ENCODE peak calls at places on chromosomes 3 and 15, in four cellular contexts. One of them, this sample, is unnamed.

GRCh38 chr3:156682963-156683362 is 8.6 kb downstream of the TIPARP start:
- DNase-seq in GM12878: no peak
- DNase-seq in WTC11: no peak
- DNase-seq in HepG2: no peak
- DNase-seq in this sample: no peak

GRCh38 chr3:12689997-12690711 is 26.2 kb upstream of the RAF1 start:
- DNase-seq in WTC11: no peak
- DNase-seq in HepG2: no peak
- DNase-seq in GM12878: no peak
- DNase-seq in this sample: no peak

GRCh38 chr15:59689626-59690236 is 611 bp upstream of the BNIP2 start:
- DNase-seq in HepG2: peak
- DNase-seq in WTC11: peak
- DNase-seq in GM12878: no peak
- DNase-seq in this sample: no peak

GRCh38 chr3:140629351-140630137 is 48.3 kb upstream of the TRIM42 start:
- DNase-seq in HepG2: peak
- DNase-seq in GM12878: no peak
- DNase-seq in WTC11: no peak
- DNase-seq in this sample: no peak

GRCh38 chr15:73650387-73651126 is 17.4 kb upstream of the NPTN start:
- DNase-seq in HepG2: no peak
- DNase-seq in WTC11: no peak
- DNase-seq in GM12878: no peak
- DNase-seq in this sample: no peak

GRCh38 chr3:47017504-47018268 is 38.2 kb downstream of the NBEAL2 start:
- DNase-seq in GM12878: no peak
- DNase-seq in HepG2: peak
- DNase-seq in WTC11: no peak
- DNase-seq in this sample: no peak

GRCh38 chr3:144415492-144415891 is 443.9 kb downstream of the DIPK2A start:
- DNase-seq in GM12878: no peak
- DNase-seq in HepG2: no peak
- DNase-seq in WTC11: no peak
- DNase-seq in this sample: no peak

GRCh38 chr3:31091748-31092147 is 197.3 kb upstream of the GADL1 start:
- DNase-seq in WTC11: no peak
- DNase-seq in GM12878: no peak
- DNase-seq in HepG2: no peak
- DNase-seq in this sample: no peak

GRCh38 chr3:37982351-37982750 is 8.2 kb upstream of the VILL start:
- DNase-seq in HepG2: no peak
- DNase-seq in GM12878: no peak
- DNase-seq in WTC11: no peak
- DNase-seq in this sample: no peak

GRCh38 chr3:133413166-133414020 is 13.5 kb downstream of the BFSP2 start:
- DNase-seq in HepG2: no peak
- DNase-seq in WTC11: no peak
- DNase-seq in GM12878: no peak
- DNase-seq in this sample: no peak

GRCh38 chr3:106114848-106115247 is 246.0 kb upstream of the CBLB start:
- DNase-seq in GM12878: no peak
- DNase-seq in WTC11: no peak
- DNase-seq in HepG2: no peak
- DNase-seq in this sample: no peak

GRCh38 chr3:138180375-138181029 is 5.8 kb upstream of the DBR1 start:
- DNase-seq in WTC11: no peak
- DNase-seq in GM12878: no peak
- DNase-seq in HepG2: peak
- DNase-seq in this sample: peak

GRCh38 chr15:31474059-31474868 is 147.6 kb downstream of the KLF13 start:
- DNase-seq in HepG2: no peak
- DNase-seq in WTC11: no peak
- DNase-seq in GM12878: no peak
- DNase-seq in this sample: no peak

GRCh38 chr15:68154923-68155559 is 50.1 kb downstream of the CALML4 start:
- DNase-seq in WTC11: peak
- DNase-seq in HepG2: peak
- DNase-seq in GM12878: no peak
- DNase-seq in this sample: peak

GRCh38 chr3:192445768-192446644 is 281.3 kb downstream of the FGF12 start:
- DNase-seq in HepG2: no peak
- DNase-seq in GM12878: no peak
- DNase-seq in WTC11: no peak
- DNase-seq in this sample: no peak

GRCh38 chr15:101455291-101455916 is 34.1 kb downstream of the PCSK6 start:
- DNase-seq in GM12878: no peak
- DNase-seq in WTC11: no peak
- DNase-seq in HepG2: no peak
- DNase-seq in this sample: peak
- TF ChIP-seq CREM in GM12878: no peak
- TF ChIP-seq CREM in WTC11: no peak
- TF ChIP-seq CREM in HepG2: no peak
- TF ChIP-seq CREM in this sample: no peak

DNA sequence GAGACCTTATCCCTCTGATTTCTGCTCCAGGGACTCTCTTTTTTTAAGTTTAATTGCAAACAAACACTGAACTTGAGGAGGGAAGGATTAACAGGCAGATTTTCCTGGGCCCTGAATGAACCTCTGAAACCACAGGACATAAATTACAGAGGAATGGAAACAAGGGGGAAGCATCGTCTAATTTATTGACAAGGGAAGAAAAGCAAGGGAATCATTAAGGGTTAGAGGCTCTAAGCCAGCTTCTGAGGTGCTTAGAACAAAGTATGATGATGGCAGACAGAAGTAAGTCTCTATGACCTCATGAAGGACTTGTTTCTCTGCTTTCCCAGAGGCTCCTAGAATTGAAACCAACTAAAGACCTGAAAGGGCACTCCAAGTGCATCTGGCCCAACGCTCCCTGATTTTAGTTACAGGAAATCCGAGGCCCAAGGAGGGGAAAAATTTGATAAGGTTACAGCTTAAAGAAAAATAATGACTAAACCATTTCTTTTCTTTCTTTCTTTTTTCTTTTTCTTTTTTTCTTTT is 244.7 kb upstream of the NR2E3 start:
- DNase-seq in GM12878: no peak
- DNase-seq in WTC11: no peak
- DNase-seq in HepG2: no peak
- DNase-seq in this sample: no peak
- TF ChIP-seq CREM in GM12878: no peak
- TF ChIP-seq CREM in WTC11: no peak
- TF ChIP-seq CREM in HepG2: no peak
- TF ChIP-seq CREM in this sample: no peak

GRCh38 chr3:100779475-100779874 is 70.2 kb downstream of the TFG start:
- DNase-seq in GM12878: no peak
- DNase-seq in HepG2: no peak
- DNase-seq in WTC11: no peak
- DNase-seq in this sample: no peak
- TF ChIP-seq CREM in GM12878: no peak
- TF ChIP-seq CREM in HepG2: no peak
- TF ChIP-seq CREM in WTC11: no peak
- TF ChIP-seq CREM in this sample: no peak

DNA sequence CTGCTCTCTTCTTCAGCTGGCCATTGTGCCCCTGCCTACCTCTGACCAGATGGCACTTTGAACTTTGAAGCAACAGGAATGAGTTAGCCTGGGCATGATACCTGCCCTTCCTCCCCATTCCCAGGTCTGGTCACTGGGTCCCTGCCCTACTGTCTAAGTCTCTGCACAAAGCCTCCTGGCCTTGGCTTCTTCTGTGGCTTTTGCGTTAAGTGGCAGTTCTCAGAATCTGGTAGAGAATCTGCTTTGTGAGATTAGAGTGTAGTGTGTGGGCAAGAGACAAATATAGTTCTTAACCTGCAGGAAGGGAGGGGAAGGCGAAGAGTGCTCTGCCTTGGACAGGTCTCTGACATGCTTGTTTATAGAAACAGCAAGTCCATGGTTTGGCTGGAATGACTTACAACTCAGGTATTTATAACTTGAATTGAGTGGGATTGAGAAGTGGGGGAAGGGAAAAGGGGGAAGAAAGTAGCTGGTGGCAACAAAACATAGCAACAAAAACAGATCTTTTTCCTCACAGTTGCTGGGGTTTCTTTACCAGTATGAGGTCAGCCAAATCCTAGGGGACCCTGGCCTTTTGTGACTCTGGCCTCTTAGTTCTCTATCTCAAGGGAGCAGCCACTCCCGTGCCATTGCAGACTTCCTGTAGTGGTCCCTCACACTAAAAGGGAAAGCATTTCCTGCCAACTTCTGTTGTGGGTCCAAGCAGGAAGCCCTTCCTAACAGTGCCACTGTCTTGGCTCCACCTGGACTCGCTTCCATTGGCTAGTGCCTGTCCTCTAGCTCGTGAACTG is 16.7 kb downstream of the MAPKBP1 start:
- DNase-seq in WTC11: no peak
- DNase-seq in HepG2: peak
- DNase-seq in GM12878: no peak
- DNase-seq in this sample: peak
- TF ChIP-seq CREM in WTC11: no peak
- TF ChIP-seq CREM in HepG2: no peak
- TF ChIP-seq CREM in GM12878: no peak
- TF ChIP-seq CREM in this sample: peak

DNA sequence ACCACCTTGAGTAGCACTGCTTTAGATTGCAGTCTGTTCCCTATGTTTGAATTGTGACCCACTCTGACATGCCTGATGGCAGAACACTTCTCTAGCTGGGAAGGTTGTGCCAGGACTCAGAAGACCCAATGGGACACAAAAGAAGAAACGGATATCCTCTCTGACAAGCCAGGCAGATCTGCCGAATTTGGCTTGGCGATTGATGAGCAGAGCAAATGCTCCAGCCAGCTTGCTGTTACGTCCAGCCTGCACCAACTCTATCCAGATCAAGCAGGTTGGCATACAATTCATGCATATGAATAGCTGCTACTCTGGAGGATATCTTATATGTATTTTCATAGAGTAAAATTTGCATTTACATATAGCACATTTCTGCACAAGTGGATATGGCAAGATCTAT is 102.9 kb downstream of the PEX5L start:
- DNase-seq in GM12878: no peak
- DNase-seq in WTC11: no peak
- DNase-seq in HepG2: no peak
- DNase-seq in this sample: no peak
- TF ChIP-seq CREM in GM12878: no peak
- TF ChIP-seq CREM in WTC11: no peak
- TF ChIP-seq CREM in HepG2: no peak
- TF ChIP-seq CREM in this sample: no peak

GRCh38 chr15:39177561-39177960 is 403.3 kb upstream of the THBS1 start:
- DNase-seq in HepG2: no peak
- DNase-seq in GM12878: no peak
- DNase-seq in WTC11: no peak
- DNase-seq in this sample: no peak
- TF ChIP-seq CREM in HepG2: no peak
- TF ChIP-seq CREM in GM12878: no peak
- TF ChIP-seq CREM in WTC11: no peak
- TF ChIP-seq CREM in this sample: no peak

GRCh38 chr3:115693868-115694267 is 70.6 kb downstream of the GAP43 start:
- DNase-seq in GM12878: no peak
- DNase-seq in WTC11: no peak
- DNase-seq in HepG2: no peak
- DNase-seq in this sample: no peak

GRCh38 chr3:115688408-115688807 is 65.1 kb downstream of the GAP43 start:
- DNase-seq in WTC11: no peak
- DNase-seq in GM12878: no peak
- DNase-seq in HepG2: no peak
- DNase-seq in this sample: no peak

GRCh38 chr3:115692887-115693524 is 69.7 kb downstream of the GAP43 start:
- DNase-seq in HepG2: peak
- DNase-seq in WTC11: peak
- DNase-seq in GM12878: peak
- DNase-seq in this sample: peak

GRCh38 chr3:115695081-115695480 is 71.8 kb downstream of the GAP43 start:
- DNase-seq in GM12878: no peak
- DNase-seq in WTC11: no peak
- DNase-seq in HepG2: no peak
- DNase-seq in this sample: no peak

GRCh38 chr3:115691964-115692363 is 68.7 kb downstream of the GAP43 start:
- DNase-seq in HepG2: no peak
- DNase-seq in WTC11: no peak
- DNase-seq in GM12878: no peak
- DNase-seq in this sample: no peak
- TF ChIP-seq CREM in HepG2: no peak
- TF ChIP-seq CREM in WTC11: no peak
- TF ChIP-seq CREM in GM12878: no peak
- TF ChIP-seq CREM in this sample: no peak

This sample was measured in K562.